ENCODE peak calls at places on chromosomes 5 and 9, in four cellular contexts. R is SK-N-SH, Y is psoas muscle, M is heart left ventricle. V is an unnamed sample. For H3K9me3, the result is how much of the 10 kb centered on the place peaks cover.

GRCh38 chr5:912356-913091 is 19.8 kb downstream of the TRIP13 start:
- DNase-seq in R (no peak), Y (no peak), M (no peak), V (no peak)

GRCh38 chr5:149325894-149326293 is 19.4 kb upstream of the GRPEL2 start:
- DNase-seq in R (no peak), Y (no peak), M (no peak), V (no peak)

GRCh38 chr5:179257190-179257741 is 88.0 kb downstream of the ADAMTS2 start:
- DNase-seq in R (peak), Y (peak), M (no peak), V (no peak)

GRCh38 chr5:37816883-37817282 is 23.0 kb downstream of the GDNF start:
- DNase-seq in R (no peak), Y (no peak), M (no peak), V (peak)

GRCh38 chr9:138102246-138103051 is 224.9 kb downstream of the CACNA1B start:
- DNase-seq in R (peak), Y (no peak), M (peak), V (no peak)

GRCh38 chr5:105274079-105274478 is 1711.5 kb upstream of the NUDT12 start:
- DNase-seq in R (no peak), Y (no peak), M (no peak), V (no peak)

GRCh38 chr5:65774346-65774745 is 52.3 kb downstream of the NLN start:
- DNase-seq in R (no peak), Y (no peak), M (no peak), V (no peak)

GRCh38 chr5:145834917-145835838 is at the start of gene PRELID2:
- DNase-seq in R (peak), Y (peak), M (peak), V (peak)

GRCh38 chr9:129557192-129558036 is 63.5 kb downstream of the C9orf50 start:
- DNase-seq in R (no peak), Y (no peak), M (no peak), V (peak)

GRCh38 chr5:72281764-72282499 is 38.1 kb downstream of the MRPS27 start:
- DNase-seq in R (peak), Y (no peak), M (no peak), V (no peak)

GRCh38 chr9:89558500-89558899 is 46.3 kb upstream of the GADD45G start:
- DNase-seq in R (no peak), Y (no peak), M (no peak), V (no peak)

GRCh38 chr9:85610074-85610855 is 131.5 kb downstream of the AGTPBP1 start:
- DNase-seq in R (peak), Y (no peak), M (no peak), V (peak)

GRCh38 chr9:129164246-129164930 is 13.7 kb downstream of the IER5L start:
- DNase-seq in R (no peak), Y (peak), M (peak), V (no peak)

GRCh38 chr5:59124983-59125960 is 542.4 kb downstream of the RAB3C start:
- DNase-seq in R (no peak), Y (no peak), M (no peak), V (peak)

GRCh38 chr5:71782771-71783770 is 64.0 kb downstream of the CARTPT start:
- DNase-seq in R (peak), Y (peak), M (peak), V (peak)

GRCh38 chr9:132295181-132295580 is 59.6 kb downstream of the SETX start:
- DNase-seq in R (no peak), Y (no peak), M (no peak), V (no peak)

GRCh38 chr5:22754155-22754554 is 99.0 kb downstream of the CDH12 start:
- DNase-seq in R (no peak), Y (no peak), M (no peak), V (no peak)

GRCh38 chr5:68024426-68024825 is 191.1 kb upstream of the PIK3R1 start:
- DNase-seq in R (no peak), Y (no peak), M (no peak), V (no peak)

GRCh38 chr5:14588758-14589543 is 7.4 kb downstream of the OTULINL start:
- DNase-seq in R (no peak), Y (no peak), M (no peak), V (no peak)

DNA sequence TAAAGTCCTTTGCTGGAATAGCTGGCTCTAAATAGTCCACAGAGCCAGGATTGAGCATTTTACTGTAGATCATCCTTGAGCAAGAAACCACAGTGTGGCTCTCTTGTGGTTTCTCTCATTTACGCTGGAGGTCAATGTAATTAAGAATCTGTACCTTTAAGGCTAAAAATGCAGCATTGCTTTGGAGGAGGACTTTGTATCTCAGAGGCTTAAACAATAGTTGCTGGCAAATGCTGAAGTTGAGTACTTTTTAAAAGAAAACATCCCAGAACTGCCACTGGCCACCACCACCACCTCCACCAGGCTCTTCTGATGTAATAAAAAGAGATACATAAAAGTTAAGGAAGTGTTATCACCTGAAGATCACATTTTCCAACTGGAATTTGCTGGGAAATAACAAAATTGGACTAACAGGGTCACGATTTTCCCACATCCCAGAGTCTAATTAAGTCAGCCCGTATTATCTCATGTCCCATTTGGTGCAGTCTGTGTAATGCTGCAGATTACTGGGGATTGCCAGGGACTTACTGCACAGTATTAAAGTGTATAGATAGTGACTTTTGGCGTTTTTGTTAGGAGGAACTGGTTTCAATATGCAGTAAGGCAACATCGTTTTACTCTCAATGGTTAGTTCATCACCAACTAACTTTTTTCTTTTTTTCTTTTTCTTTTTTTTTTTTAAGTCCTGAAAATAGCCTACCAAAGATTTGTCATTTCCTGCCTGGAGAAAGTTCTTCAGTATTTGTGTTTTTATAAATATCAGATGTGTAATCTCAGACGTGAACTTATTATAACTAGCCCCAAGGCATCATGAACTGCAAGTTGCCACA is 177.0 kb upstream of the ADAMTSL1 start:
- DNase-seq in R (peak), Y (no peak), M (no peak), V (peak)
- H3K4me3 ChIP-seq in R (no peak), Y (no peak), M (no peak), V (peak)

GRCh38 chr5:154970759-154971158 is 29.9 kb downstream of the MRPL22 start:
- DNase-seq in R (no peak), Y (no peak), M (no peak), V (no peak)

GRCh38 chr5:154971501-154971900 is 30.6 kb downstream of the MRPL22 start:
- DNase-seq in R (no peak), Y (no peak), M (no peak), V (no peak)

GRCh38 chr5:154977409-154977808 is 36.1 kb upstream of the KIF4B start:
- DNase-seq in R (no peak), Y (no peak), M (no peak), V (no peak)

GRCh38 chr5:154968953-154969352 is 28.1 kb downstream of the MRPL22 start:
- DNase-seq in R (no peak), Y (no peak), M (no peak), V (no peak)

GRCh38 chr5:154972476-154973080 is 31.7 kb downstream of the MRPL22 start:
- DNase-seq in R (peak), Y (no peak), M (peak), V (peak)
- TF ChIP-seq CTCF in R (peak), Y (peak), M (peak), V (peak)

GRCh38 chr5:140862441-140863295 is 6.1 kb upstream of the PCDHA11 start:
- DNase-seq in R (no peak), Y (no peak), M (no peak), V (no peak)
- H3K9me3 ChIP-seq in R (under half), Y (under half), M (under half), V (under half)

DNA sequence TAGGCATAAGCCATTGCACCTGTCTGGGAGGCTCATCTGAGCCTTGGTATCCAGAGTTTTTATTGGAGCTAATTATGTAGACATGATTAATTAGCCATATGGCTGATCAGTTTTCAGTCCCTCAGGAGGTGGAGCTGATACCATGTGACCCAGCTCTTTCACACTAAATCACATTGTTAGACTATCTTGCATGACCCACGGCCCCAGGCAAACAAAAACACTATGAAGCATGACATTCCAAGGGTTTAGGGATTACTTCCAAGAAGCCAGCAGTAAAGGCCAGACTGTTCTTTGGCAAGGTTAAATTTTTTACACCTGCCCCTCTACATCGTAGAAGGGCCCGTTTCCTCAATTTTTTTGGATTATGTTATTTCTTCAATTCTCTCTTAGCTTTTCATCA is 5.0 kb upstream of the C5orf24 start:
- DNase-seq in R (no peak), Y (no peak), M (no peak), V (no peak)
- H3K4me3 ChIP-seq in R (no peak), Y (no peak), M (no peak), V (no peak)

GRCh38 chr5:150485770-150486401 is 22.0 kb upstream of the NDST1 start:
- DNase-seq in R (peak), Y (peak), M (peak), V (peak)
- TF ChIP-seq CTCF in R (no peak), Y (no peak), M (no peak), V (no peak)

GRCh38 chr5:4540375-4541173 is 599.6 kb upstream of the ADAMTS16 start:
- DNase-seq in R (no peak), Y (no peak), M (no peak), V (no peak)

GRCh38 chr5:4533457-4534105 is 606.5 kb upstream of the ADAMTS16 start:
- DNase-seq in R (no peak), Y (no peak), M (no peak), V (no peak)

GRCh38 chr5:4542145-4542778 is 597.9 kb upstream of the ADAMTS16 start:
- DNase-seq in R (no peak), Y (no peak), M (no peak), V (no peak)

GRCh38 chr5:4541334-4541733 is 598.8 kb upstream of the ADAMTS16 start:
- DNase-seq in R (no peak), Y (no peak), M (no peak), V (no peak)

DNA sequence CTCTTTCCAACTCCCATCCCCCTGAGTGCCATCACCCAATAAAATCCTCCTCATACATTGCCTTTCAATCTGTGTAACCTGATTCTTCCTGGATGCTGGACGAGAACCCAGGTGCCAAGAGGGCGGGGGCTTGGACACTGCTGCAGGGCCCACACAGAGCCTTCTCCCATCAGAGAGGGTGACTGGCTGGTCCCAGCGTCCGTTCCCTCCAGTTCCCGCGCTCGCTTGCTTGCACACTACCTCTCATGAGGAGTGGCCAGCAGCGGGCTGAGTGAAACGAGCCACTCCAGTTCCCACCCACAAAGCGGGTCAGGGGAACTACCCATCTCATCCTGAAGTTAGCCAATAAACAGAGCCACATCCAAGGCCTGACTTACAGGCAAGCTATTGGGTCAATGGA is 602.6 kb upstream of the ADAMTS16 start:
- DNase-seq in R (no peak), Y (no peak), M (no peak), V (no peak)
- H3K9me3 ChIP-seq in R (under half), Y (under half), M (under half), V (under half)

GRCh38 chr5:142325677-142326479 is 1.1 kb upstream of the SPRY4 start:
- DNase-seq in R (peak), Y (peak), M (peak), V (peak)
- H3K4me3 ChIP-seq in R (peak), Y (peak), M (peak), V (peak)

GRCh38 chr5:139693676-139694364 is 45.7 kb downstream of the CXXC5 start:
- DNase-seq in R (no peak), Y (no peak), M (no peak), V (no peak)
- TF ChIP-seq CTCF in R (peak), Y (no peak), M (no peak), V (no peak)

GRCh38 chr9:96738147-96739027 is 39.5 kb downstream of the ZNF510 start:
- DNase-seq in R (no peak), Y (no peak), M (no peak), V (no peak)

DNA sequence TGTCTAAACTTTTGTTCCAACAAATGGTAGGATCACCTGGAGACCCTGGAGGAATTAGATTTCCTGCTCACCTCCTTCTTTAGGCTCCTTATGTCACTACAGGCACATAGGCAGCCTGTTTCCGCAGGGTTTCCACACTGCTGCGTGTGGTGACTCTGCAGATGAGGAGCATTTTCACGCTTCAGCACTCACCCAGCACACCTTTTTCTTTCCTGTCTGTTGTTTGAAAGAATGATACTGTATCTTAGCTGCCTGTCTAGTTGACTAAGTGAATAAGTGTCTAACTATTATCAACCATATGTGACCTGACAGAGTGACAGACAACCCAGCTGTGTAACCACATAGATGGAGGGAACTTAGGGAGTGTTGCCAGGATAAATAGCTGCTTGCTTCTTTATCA is 36.1 kb downstream of the ZNF510 start:
- DNase-seq in R (no peak), Y (no peak), M (no peak), V (no peak)
- H3K9me3 ChIP-seq in R (under half), Y (half or more), M (under half), V (under half)